ENCODE peak calls at places on chromosomes 6 and 20, in four cellular contexts. One of them, this sample, is unnamed.

GRCh38 chr6:28139860-28140500 is 1.7 kb upstream of the ZKSCAN8 start:
- DNase-seq in CD4-positive, CD25-positive, alpha-beta regulatory T cell: no peak
- DNase-seq in body of pancreas: no peak
- DNase-seq in CD8-positive, alpha-beta T cell: no peak
- DNase-seq in this sample: no peak

GRCh38 chr20:63896136-63896890 is 1.4 kb downstream of the DNAJC5 start:
- DNase-seq in CD4-positive, CD25-positive, alpha-beta regulatory T cell: no peak
- DNase-seq in body of pancreas: peak; percentile 83
- DNase-seq in CD8-positive, alpha-beta T cell: peak; percentile 18
- DNase-seq in this sample: no peak

GRCh38 chr6:113094781-113095180 is 747.7 kb downstream of the RFPL4B start:
- DNase-seq in CD4-positive, CD25-positive, alpha-beta regulatory T cell: no peak
- DNase-seq in body of pancreas: no peak
- DNase-seq in CD8-positive, alpha-beta T cell: no peak
- DNase-seq in this sample: no peak

GRCh38 chr6:143696327-143697000 is 18.7 kb downstream of the PHACTR2 start:
- DNase-seq in CD4-positive, CD25-positive, alpha-beta regulatory T cell: no peak
- DNase-seq in body of pancreas: no peak
- DNase-seq in CD8-positive, alpha-beta T cell: no peak
- DNase-seq in this sample: no peak

GRCh38 chr6:14728396-14729024 is 517.4 kb upstream of the JARID2 start:
- DNase-seq in CD4-positive, CD25-positive, alpha-beta regulatory T cell: no peak
- DNase-seq in body of pancreas: no peak
- DNase-seq in CD8-positive, alpha-beta T cell: no peak
- DNase-seq in this sample: no peak

GRCh38 chr20:63397155-63397843 is 36.1 kb upstream of the CHRNA4 start:
- DNase-seq in CD4-positive, CD25-positive, alpha-beta regulatory T cell: no peak
- DNase-seq in body of pancreas: no peak
- DNase-seq in CD8-positive, alpha-beta T cell: no peak
- DNase-seq in this sample: no peak

GRCh38 chr6:169935348-169935718 is 183.9 kb downstream of the ERMARD start:
- DNase-seq in CD4-positive, CD25-positive, alpha-beta regulatory T cell: no peak
- DNase-seq in body of pancreas: no peak
- DNase-seq in CD8-positive, alpha-beta T cell: no peak
- DNase-seq in this sample: no peak

GRCh38 chr20:55316753-55317152 is 688.6 kb downstream of the CBLN4 start:
- DNase-seq in CD4-positive, CD25-positive, alpha-beta regulatory T cell: no peak
- DNase-seq in body of pancreas: no peak
- DNase-seq in CD8-positive, alpha-beta T cell: no peak
- DNase-seq in this sample: no peak

GRCh38 chr20:43895235-43895634 is 19.4 kb upstream of the TOX2 start:
- DNase-seq in CD4-positive, CD25-positive, alpha-beta regulatory T cell: no peak
- DNase-seq in body of pancreas: no peak
- DNase-seq in CD8-positive, alpha-beta T cell: no peak
- DNase-seq in this sample: no peak

GRCh38 chr6:48916523-48917050 is 546.5 kb downstream of the MMUT start:
- DNase-seq in CD4-positive, CD25-positive, alpha-beta regulatory T cell: no peak
- DNase-seq in body of pancreas: no peak
- DNase-seq in CD8-positive, alpha-beta T cell: no peak
- DNase-seq in this sample: no peak

GRCh38 chr20:46396052-46396451 is 10.4 kb downstream of the ELMO2 start:
- DNase-seq in CD4-positive, CD25-positive, alpha-beta regulatory T cell: no peak
- DNase-seq in body of pancreas: no peak
- DNase-seq in CD8-positive, alpha-beta T cell: no peak
- DNase-seq in this sample: no peak
- H3K27ac ChIP-seq in CD4-positive, CD25-positive, alpha-beta regulatory T cell: no peak overlapping the region
- H3K27ac ChIP-seq in body of pancreas: no peak overlapping the region
- H3K27ac ChIP-seq in CD8-positive, alpha-beta T cell: no peak overlapping the region
- H3K27ac ChIP-seq in this sample: no peak overlapping the region

DNA sequence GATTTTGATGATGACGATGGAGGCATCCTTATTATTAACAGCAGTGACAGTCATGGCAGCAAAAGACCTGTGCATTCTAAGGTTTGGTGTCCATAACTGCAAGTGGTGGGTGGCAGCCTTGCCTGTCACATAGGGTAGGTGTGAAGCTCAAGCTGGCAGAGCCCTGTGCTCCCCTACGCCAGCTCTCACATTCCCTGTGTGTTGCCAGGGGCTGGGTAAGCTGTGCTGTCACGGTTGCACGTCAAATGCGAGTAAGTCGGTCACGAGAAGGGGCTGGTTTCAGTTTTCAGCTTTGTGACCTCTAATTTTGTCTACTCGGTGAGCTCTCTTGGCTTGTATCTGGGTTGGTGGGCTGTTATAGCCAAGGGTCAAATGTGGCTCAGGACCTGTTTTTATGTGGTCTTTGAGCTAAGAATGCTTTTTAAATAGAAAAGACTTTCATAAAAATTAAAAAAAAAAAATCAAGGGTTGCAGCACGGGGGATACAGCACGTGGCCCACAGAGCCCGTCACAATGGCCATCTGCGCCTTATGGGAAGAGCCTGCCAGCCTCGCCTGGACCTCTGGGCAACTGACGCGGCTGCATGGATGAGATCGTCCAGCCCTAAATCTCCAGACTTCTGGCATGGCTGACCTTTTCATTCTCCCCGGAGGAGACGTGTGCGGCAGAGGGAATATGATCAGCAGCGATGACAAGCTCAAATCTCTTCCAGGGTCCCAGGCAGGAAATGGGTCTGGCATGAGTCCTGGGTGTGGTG is 148.5 kb downstream of the PHACTR3 start:
- DNase-seq in CD4-positive, CD25-positive, alpha-beta regulatory T cell: no peak
- DNase-seq in body of pancreas: no peak
- DNase-seq in CD8-positive, alpha-beta T cell: no peak
- DNase-seq in this sample: no peak
- H3K4me3 ChIP-seq in CD4-positive, CD25-positive, alpha-beta regulatory T cell: no peak overlapping the region
- H3K4me3 ChIP-seq in body of pancreas: no peak overlapping the region
- H3K4me3 ChIP-seq in CD8-positive, alpha-beta T cell: no peak overlapping the region
- H3K4me3 ChIP-seq in this sample: no peak overlapping the region

GRCh38 chr20:25040438-25040831 is 17.5 kb downstream of the ACSS1 start:
- DNase-seq in CD4-positive, CD25-positive, alpha-beta regulatory T cell: no peak
- DNase-seq in body of pancreas: peak; percentile 75
- DNase-seq in CD8-positive, alpha-beta T cell: no peak
- DNase-seq in this sample: no peak
- H3K27ac ChIP-seq in CD4-positive, CD25-positive, alpha-beta regulatory T cell: peak overlapping the region; percentile 43
- H3K27ac ChIP-seq in body of pancreas: peak overlapping the region; percentile 85
- H3K27ac ChIP-seq in CD8-positive, alpha-beta T cell: peak overlapping the region; percentile 5
- H3K27ac ChIP-seq in this sample: no peak overlapping the region

DNA sequence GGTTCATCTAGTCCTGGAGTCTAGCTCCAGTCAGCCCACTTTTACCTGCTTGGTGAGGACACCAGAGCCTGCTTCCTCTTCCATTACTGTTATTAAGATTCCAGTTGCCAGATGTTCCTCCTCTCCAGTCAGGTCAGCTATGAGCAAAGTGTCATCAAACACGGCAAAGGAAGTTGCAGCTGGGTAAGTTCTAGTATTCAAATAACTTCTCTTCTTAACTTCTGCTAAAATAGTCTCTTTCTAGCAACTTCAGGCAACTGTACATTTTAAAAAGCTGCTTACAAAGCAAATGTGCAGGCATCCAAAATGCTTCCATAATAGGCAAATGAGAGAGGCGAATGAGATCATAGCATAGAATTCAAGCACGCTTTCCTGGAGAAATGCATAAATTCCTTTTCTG is 18.4 kb upstream of the MRPS18A start:
- DNase-seq in CD4-positive, CD25-positive, alpha-beta regulatory T cell: no peak
- DNase-seq in body of pancreas: no peak
- DNase-seq in CD8-positive, alpha-beta T cell: no peak
- DNase-seq in this sample: no peak
- H3K4me3 ChIP-seq in CD4-positive, CD25-positive, alpha-beta regulatory T cell: no peak overlapping the region
- H3K4me3 ChIP-seq in body of pancreas: no peak overlapping the region
- H3K4me3 ChIP-seq in CD8-positive, alpha-beta T cell: no peak overlapping the region
- H3K4me3 ChIP-seq in this sample: no peak overlapping the region

DNA sequence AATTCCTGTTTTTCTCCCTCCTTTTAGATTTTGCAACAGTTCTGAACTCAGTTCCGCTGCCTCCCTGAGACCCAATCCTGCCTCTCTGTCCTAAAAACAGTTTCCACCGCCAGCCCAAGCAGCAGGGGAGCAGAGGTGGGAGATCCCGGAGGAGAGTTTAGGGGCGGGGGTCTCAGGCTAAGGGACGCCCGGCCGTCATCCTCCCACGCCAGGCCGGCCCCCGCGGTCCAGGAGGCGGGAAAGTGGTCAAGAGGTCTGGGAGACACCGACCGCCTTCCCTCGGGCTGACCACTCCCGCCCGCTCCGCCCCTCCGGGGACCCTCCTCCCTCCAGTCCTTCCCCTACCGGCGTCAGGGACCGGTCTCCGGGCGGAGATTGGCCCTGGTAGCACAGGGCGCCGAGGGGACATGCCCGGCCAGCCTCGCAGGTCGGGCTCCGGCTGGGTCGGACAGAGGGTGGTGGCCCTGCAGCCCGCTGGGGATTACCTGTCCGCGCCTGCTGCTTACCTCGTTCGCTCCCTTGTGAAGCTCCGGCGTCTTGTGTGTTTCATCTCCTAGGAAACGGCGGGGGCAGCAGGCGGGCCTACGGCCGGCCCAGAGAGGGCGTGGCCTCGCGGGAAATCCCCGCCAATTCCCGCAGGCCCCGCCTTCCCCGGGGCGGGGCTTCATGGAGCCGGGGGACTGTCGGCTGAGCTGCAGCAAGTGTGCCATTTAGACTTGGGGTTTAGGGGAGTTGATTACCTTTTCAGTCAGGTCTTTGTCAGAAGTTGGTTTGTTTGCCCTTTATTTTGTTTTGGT is at the start of gene MAK:
- DNase-seq in CD4-positive, CD25-positive, alpha-beta regulatory T cell: peak; percentile 82
- DNase-seq in body of pancreas: peak; percentile 91
- DNase-seq in CD8-positive, alpha-beta T cell: peak; percentile 82
- DNase-seq in this sample: peak; percentile 88
- H3K27ac ChIP-seq in CD4-positive, CD25-positive, alpha-beta regulatory T cell: peak within 1 kb of the TSS; percentile 30
- H3K27ac ChIP-seq in body of pancreas: peak within 1 kb of the TSS; percentile 89
- H3K27ac ChIP-seq in CD8-positive, alpha-beta T cell: peak within 1 kb of the TSS; percentile 30
- H3K27ac ChIP-seq in this sample: peak within 1 kb of the TSS; percentile 42

GRCh38 chr20:38725458-38725958 is 1.2 kb downstream of the SLC32A1 start:
- DNase-seq in CD4-positive, CD25-positive, alpha-beta regulatory T cell: no peak
- DNase-seq in body of pancreas: no peak
- DNase-seq in CD8-positive, alpha-beta T cell: no peak
- DNase-seq in this sample: no peak
- H3K4me3 ChIP-seq in CD4-positive, CD25-positive, alpha-beta regulatory T cell: peak overlapping the region; percentile 32
- H3K4me3 ChIP-seq in body of pancreas: no peak overlapping the region
- H3K4me3 ChIP-seq in CD8-positive, alpha-beta T cell: no peak overlapping the region
- H3K4me3 ChIP-seq in this sample: no peak overlapping the region

GRCh38 chr6:224350-224749 is 67.9 kb upstream of the DUSP22 start:
- DNase-seq in CD4-positive, CD25-positive, alpha-beta regulatory T cell: no peak
- DNase-seq in body of pancreas: no peak
- DNase-seq in CD8-positive, alpha-beta T cell: no peak
- DNase-seq in this sample: no peak

GRCh38 chr6:222468-222867 is 69.8 kb upstream of the DUSP22 start:
- DNase-seq in CD4-positive, CD25-positive, alpha-beta regulatory T cell: no peak
- DNase-seq in body of pancreas: no peak
- DNase-seq in CD8-positive, alpha-beta T cell: no peak
- DNase-seq in this sample: no peak

GRCh38 chr6:223763-224162 is 68.5 kb upstream of the DUSP22 start:
- DNase-seq in CD4-positive, CD25-positive, alpha-beta regulatory T cell: no peak
- DNase-seq in body of pancreas: no peak
- DNase-seq in CD8-positive, alpha-beta T cell: no peak
- DNase-seq in this sample: no peak

GRCh38 chr6:221531-222349 is 70.5 kb upstream of the DUSP22 start:
- DNase-seq in CD4-positive, CD25-positive, alpha-beta regulatory T cell: no peak
- DNase-seq in body of pancreas: no peak
- DNase-seq in CD8-positive, alpha-beta T cell: no peak
- DNase-seq in this sample: no peak

GRCh38 chr6:223136-223535 is 69.2 kb upstream of the DUSP22 start:
- DNase-seq in CD4-positive, CD25-positive, alpha-beta regulatory T cell: no peak
- DNase-seq in body of pancreas: no peak
- DNase-seq in CD8-positive, alpha-beta T cell: no peak
- DNase-seq in this sample: no peak
- H3K27ac ChIP-seq in CD4-positive, CD25-positive, alpha-beta regulatory T cell: no peak overlapping the region
- H3K27ac ChIP-seq in body of pancreas: no peak overlapping the region
- H3K27ac ChIP-seq in CD8-positive, alpha-beta T cell: no peak overlapping the region
- H3K27ac ChIP-seq in this sample: no peak overlapping the region

GRCh38 chr6:121780325-121781313 is 345.2 kb downstream of the GJA1 start:
- DNase-seq in CD4-positive, CD25-positive, alpha-beta regulatory T cell: no peak
- DNase-seq in body of pancreas: peak; percentile 36
- DNase-seq in CD8-positive, alpha-beta T cell: no peak
- DNase-seq in this sample: no peak
- H3K4me3 ChIP-seq in CD4-positive, CD25-positive, alpha-beta regulatory T cell: no peak overlapping the region
- H3K4me3 ChIP-seq in body of pancreas: no peak overlapping the region
- H3K4me3 ChIP-seq in CD8-positive, alpha-beta T cell: no peak overlapping the region
- H3K4me3 ChIP-seq in this sample: no peak overlapping the region

This sample was measured in CD8-positive, alpha-beta memory T cell.